ENCODE peak calls at places on chromosome 16, in seven cellular contexts. I is activated CD8-positive, alpha-beta T cell treated with anti-CD3 and anti-CD28 coated beads for 36 hours; Y is ELF-1; F is hippocampal formation; Z is EL; Q is stimulated activated CD8-positive, alpha-beta memory T cell treated with anti-CD3 and anti-CD28 coated beads, Interleukin-7, amount 100 ng/mL, for 4 hours; P is HFFc6. L is an unnamed sample.

GRCh38 chr16:49468611-49469322 is 95.2 kb downstream of the C16orf78 start:
- DNase-seq in I (no peak), F (no peak), Q (no peak), Y (no peak), Z (no peak), P (no peak), L (no peak)

GRCh38 chr16:11133344-11133921 is 122.6 kb downstream of the SOCS1 start:
- DNase-seq in Z (peak; percentile 97), Q (no peak), I (no peak), P (peak; percentile 94), Y (peak; percentile 73), F (no peak), L (no peak)

GRCh38 chr16:67605641-67606040 is 39.3 kb upstream of the CARMIL2 start:
- DNase-seq in Q (no peak), Y (no peak), F (no peak), Z (no peak), P (no peak), I (no peak), L (no peak)

GRCh38 chr16:81946206-81946605 is 65.1 kb downstream of the SDR42E1 start:
- DNase-seq in F (no peak), Y (no peak), I (no peak), Q (no peak), P (peak; percentile 12), Z (peak; percentile 63), L (no peak)

GRCh38 chr16:54407596-54407995 is 121.0 kb upstream of the IRX3 start:
- DNase-seq in Z (peak; percentile 48), Q (no peak), F (no peak), I (no peak), Y (no peak), P (peak; percentile 43), L (no peak)

GRCh38 chr16:27240948-27241531 is 27.5 kb downstream of the NSMCE1 start:
- DNase-seq in F (no peak), I (no peak), Z (peak; percentile 92), Y (no peak), Q (no peak), P (peak; percentile 81), L (no peak)

GRCh38 chr16:79437764-79438728 is 162.5 kb downstream of the MAF start:
- DNase-seq in I (no peak), Q (no peak), P (no peak), F (peak; percentile 42), Y (peak; percentile 89), Z (no peak), L (peak; percentile 31)

GRCh38 chr16:50563989-50564388 is 15.8 kb downstream of the NKD1 start:
- DNase-seq in Y (no peak), F (no peak), I (peak; percentile 29), P (no peak), Z (no peak), Q (no peak), L (no peak)

GRCh38 chr16:27431773-27432599 is 30.0 kb downstream of the IL21R start:
- DNase-seq in P (peak; percentile 76), Z (peak; percentile 56), F (no peak), Q (no peak), Y (no peak), I (peak; percentile 18), L (no peak)

GRCh38 chr16:78677332-78677731 is 577.9 kb downstream of the WWOX start:
- DNase-seq in Y (no peak), Q (no peak), Z (no peak), P (no peak), I (no peak), F (no peak), L (no peak)

GRCh38 chr16:24850289-24850931 is 4.6 kb downstream of the SLC5A11 start:
- DNase-seq in F (no peak), I (peak; percentile 12), Y (no peak), Q (no peak), P (peak; percentile 48), Z (peak; percentile 54), L (no peak)

GRCh38 chr16:59633996-59634579 is 900.0 kb upstream of the GOT2 start:
- DNase-seq in Q (no peak), I (no peak), F (no peak), P (peak; percentile 83), Z (peak; percentile 88), Y (no peak), L (no peak)

GRCh38 chr16:24102120-24102740 is 153.9 kb upstream of the CACNG3 start:
- DNase-seq in I (no peak), P (no peak), Z (no peak), Y (peak; percentile 29), Q (no peak), F (peak; percentile 31), L (no peak)

GRCh38 chr16:68289621-68290329 is 21.0 kb downstream of the SLC7A6OS start:
- DNase-seq in I (peak; percentile 89), F (no peak), Q (peak; percentile 48), Y (no peak), P (no peak), Z (peak; percentile 60), L (no peak)

GRCh38 chr16:29170393-29171239 is 185.8 kb downstream of the LAT start:
- DNase-seq in I (no peak), P (no peak), Z (no peak), Y (no peak), F (no peak), Q (no peak), L (no peak)

GRCh38 chr16:35142809-35143192 is 1683.4 kb downstream of the TP53TG3F start:
- DNase-seq in F (no peak), Q (no peak), Z (no peak), Y (no peak), P (no peak), I (no peak), L (no peak)